ENCODE peak calls at places on chromosomes 6 and 20, in four cellular contexts. J is fibroblast of lung; B is CD8-positive, alpha-beta memory T cell; G is PC-3. D is an unnamed sample.

GRCh38 chr6:67394254-67394653 is 1240.8 kb upstream of the ADGRB3 start:
- DNase-seq in G (no peak), B (no peak), J (no peak), D (no peak)

GRCh38 chr6:169723991-169724553 is at the start of gene PHF10:
- DNase-seq in G (no peak), B (peak; percentile 59), J (peak; percentile 28), D (no peak)

GRCh38 chr6:53029761-53030160 is 34.7 kb upstream of the GSTA4 start:
- DNase-seq in B (no peak), G (no peak), J (no peak), D (no peak)

GRCh38 chr6:102114402-102114801 is 720.9 kb downstream of the GRIK2 start:
- DNase-seq in B (no peak), J (no peak), G (peak; percentile 27), D (no peak)

GRCh38 chr6:149044394-149044965 is 273.0 kb upstream of the TAB2 start:
- DNase-seq in B (no peak), G (no peak), J (no peak), D (no peak)

GRCh38 chr6:131924881-131925474 is 26.2 kb downstream of the CCN2 start:
- DNase-seq in G (peak; percentile 63), B (no peak), J (peak; percentile 79), D (no peak)

GRCh38 chr6:32659856-32660595 is 6.4 kb downstream of the HLA-DQB1 start:
- DNase-seq in J (no peak), G (no peak), B (no peak), D (no peak)

GRCh38 chr6:30207619-30208295 is 5.4 kb downstream of the TRIM26 start:
- DNase-seq in J (no peak), B (no peak), G (no peak), D (no peak)

GRCh38 chr6:105608711-105609374 is 206.0 kb upstream of the PREP start:
- DNase-seq in B (no peak), J (peak; percentile 67), G (peak; percentile 84), D (no peak)

GRCh38 chr20:35575958-35576357 is 34.1 kb downstream of the ERGIC3 start:
- DNase-seq in J (no peak), B (no peak), G (peak; percentile 92), D (no peak)

GRCh38 chr20:61919239-61919638 is 146.4 kb downstream of the TAF4 start:
- DNase-seq in B (no peak), G (no peak), J (no peak), D (no peak)

GRCh38 chr6:6320901-6321300 is 439 bp upstream of the F13A1 start:
- DNase-seq in G (peak; percentile 85), B (no peak), J (no peak), D (no peak)

GRCh38 chr20:62481441-62482135 is 5.8 kb upstream of the GATA5 start:
- DNase-seq in J (no peak), G (no peak), B (no peak), D (no peak)

GRCh38 chr20:12925214-12925755 is 83.5 kb upstream of the SPTLC3 start:
- DNase-seq in G (peak; percentile 92), B (no peak), J (peak; percentile 87), D (no peak)

GRCh38 chr20:63552481-63553249 is 1.3 kb upstream of the FNDC11 start:
- DNase-seq in B (peak; percentile 80), G (peak; percentile 18), J (no peak), D (no peak)

GRCh38 chr6:4351857-4352669 is 216.7 kb upstream of the ECI2 start:
- DNase-seq in B (no peak), J (peak; percentile 95), G (peak; percentile 88), D (peak; percentile 89)
- H3K4me3 ChIP-seq in B (no peak overlapping the region), J (peak overlapping the region; percentile 40), G (peak overlapping the region; percentile 61), D (no peak overlapping the region)

GRCh38 chr6:147347179-147347881 is 143.1 kb downstream of the STXBP5 start:
- DNase-seq in B (no peak), G (no peak), J (no peak), D (no peak)
- H3K4me3 ChIP-seq in B (no peak overlapping the region), G (no peak overlapping the region), J (no peak overlapping the region), D (no peak overlapping the region)

DNA sequence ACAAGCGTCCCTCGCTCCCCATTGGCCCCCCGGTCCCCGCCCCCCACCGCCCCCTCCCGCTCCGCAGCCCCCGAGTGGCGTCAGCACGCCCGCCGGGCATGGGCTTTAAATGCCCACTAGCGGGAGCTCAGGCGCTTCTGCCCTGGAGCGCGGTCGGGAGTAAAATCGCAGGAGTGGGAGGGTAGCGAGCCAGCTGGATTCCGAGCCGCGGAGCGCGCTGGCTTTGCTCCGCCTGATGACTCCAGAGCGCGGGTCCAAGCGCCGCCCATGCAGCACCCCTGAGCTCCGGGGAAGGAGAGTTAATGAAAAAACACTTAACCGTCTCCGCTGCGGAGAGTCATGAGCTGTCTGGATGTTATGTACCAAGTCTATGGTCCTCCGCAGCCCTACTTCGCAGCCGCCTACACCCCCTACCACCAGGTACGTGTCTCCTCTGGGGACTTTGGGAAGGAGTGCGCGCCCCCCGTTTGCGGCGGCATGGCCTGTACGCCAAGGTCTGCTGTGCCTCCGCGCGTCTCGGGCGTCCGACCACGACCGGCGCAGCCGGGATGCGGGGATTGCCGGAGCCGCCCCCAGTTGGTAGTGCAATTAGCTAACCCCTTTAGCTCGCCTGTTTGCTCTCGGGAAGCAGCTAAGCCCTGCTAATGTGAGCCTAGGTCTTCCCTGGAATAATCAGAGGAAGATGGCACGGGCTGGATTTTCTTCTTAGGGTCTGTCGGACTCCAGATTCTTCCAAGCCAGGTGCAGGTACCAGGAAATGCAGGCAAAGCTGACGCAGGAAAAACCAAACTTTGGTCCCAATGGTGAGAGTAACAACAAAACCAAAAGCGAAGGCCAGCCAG is at the start of gene VGLL2:
- DNase-seq in B (no peak), G (no peak), J (peak; percentile 31), D (no peak)
- H3K4me3 ChIP-seq in B (no peak within 1 kb of the TSS), G (no peak within 1 kb of the TSS), J (peak within 1 kb of the TSS; percentile 55), D (peak within 1 kb of the TSS; percentile 21)

DNA sequence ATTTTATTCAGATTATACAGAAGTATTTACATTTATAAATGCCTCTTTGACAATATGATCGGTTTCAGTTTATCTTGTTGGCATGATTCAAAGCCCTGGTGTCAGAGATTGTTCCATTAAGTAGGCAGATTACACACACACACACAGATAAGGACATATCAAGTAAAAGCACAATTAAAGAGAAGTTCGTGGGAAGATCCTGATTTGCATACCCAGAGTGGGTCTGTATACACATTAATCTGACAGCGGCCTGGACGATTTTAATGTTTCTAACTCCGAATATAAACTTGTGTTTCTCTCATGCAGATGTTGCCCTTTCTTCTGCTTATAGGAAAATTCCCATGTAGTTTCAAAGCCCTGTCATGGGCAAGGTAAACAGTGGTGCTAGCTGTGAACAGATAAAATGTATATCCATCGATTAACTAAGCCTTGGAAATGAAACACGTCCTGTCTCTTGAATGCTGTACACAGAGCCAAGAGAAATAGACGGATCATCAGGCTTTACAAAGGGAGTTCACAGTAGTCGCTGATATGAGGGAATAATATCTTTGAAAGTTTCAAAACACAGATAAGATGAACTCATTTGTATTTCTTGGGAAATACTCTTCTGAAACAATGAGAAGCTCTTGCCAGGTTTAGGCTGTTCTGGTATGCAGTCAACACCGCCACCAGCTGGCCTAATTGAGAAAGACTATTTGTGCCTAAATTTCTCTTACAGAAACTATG is 108.2 kb upstream of the GMDS start:
- DNase-seq in B (peak; percentile 57), G (peak; percentile 90), J (peak; percentile 85), D (no peak)
- H3K4me3 ChIP-seq in B (no peak overlapping the region), G (no peak overlapping the region), J (peak overlapping the region; percentile 46), D (no peak overlapping the region)

GRCh38 chr6:98944168-98944567 is 3.6 kb downstream of the FBXL4 start:
- DNase-seq in G (no peak), J (no peak), B (no peak), D (no peak)
- H3K4me3 ChIP-seq in G (no peak overlapping the region), J (no peak overlapping the region), B (no peak overlapping the region), D (no peak overlapping the region)

DNA sequence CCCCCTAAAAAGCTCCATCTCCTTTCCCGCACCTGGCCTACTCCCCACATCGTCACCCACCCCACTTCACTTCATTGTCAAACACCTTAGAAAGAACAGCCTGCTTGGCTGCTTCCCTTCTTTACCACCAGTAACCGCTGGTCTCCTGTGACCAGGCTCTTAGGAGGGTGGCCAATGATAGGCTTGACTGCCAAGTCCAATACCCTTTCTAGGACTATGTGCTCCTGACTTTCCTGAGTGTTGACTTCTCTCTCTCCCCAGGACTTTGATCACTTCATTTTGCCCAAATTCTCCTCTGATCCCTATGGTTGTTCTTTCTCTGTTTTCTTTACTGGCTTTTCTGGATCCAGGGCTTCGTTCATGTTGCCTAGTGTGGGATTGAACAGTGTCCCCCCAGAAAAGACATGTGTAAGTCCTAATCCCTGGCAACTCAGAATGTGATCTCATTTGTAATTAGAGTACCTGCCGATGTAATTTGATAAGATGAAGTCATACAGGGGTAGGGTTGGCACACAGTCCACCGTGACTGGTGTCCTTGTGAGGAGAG is 254.0 kb downstream of the GMDS start:
- DNase-seq in G (no peak), J (no peak), B (no peak), D (no peak)
- H3K4me3 ChIP-seq in G (no peak overlapping the region), J (no peak overlapping the region), B (no peak overlapping the region), D (no peak overlapping the region)